ENCODE peak calls at places on chromosomes 3 and 15, in eight cellular contexts. G is stromal cell of bone marrow, B is germinal center, W is GM13977, M is BJ, N is GOT3, K is transverse colon, Q is ELF-1. D is an unnamed sample.

GRCh38 chr3:126763035-126763434 is 59.0 kb downstream of the CHCHD6 start:
- DNase-seq in K (no peak), G (no peak), M (no peak), Q (no peak), B (no peak), W (no peak), N (no peak), D (no peak)

GRCh38 chr3:5238545-5238944 is 51.0 kb downstream of the EDEM1 start:
- DNase-seq in N (no peak), W (no peak), B (no peak), Q (no peak), G (no peak), M (no peak), K (no peak), D (no peak)

GRCh38 chr3:123102826-123103225 is 36.0 kb downstream of the PDIA5 start:
- DNase-seq in K (no peak), B (no peak), Q (no peak), N (no peak), W (no peak), G (no peak), M (no peak), D (no peak)

GRCh38 chr3:186532641-186533072 is 11.5 kb downstream of the CRYGS start:
- DNase-seq in K (no peak), W (no peak), Q (peak), G (no peak), M (no peak), B (peak), N (no peak), D (no peak)

GRCh38 chr3:122893754-122894668 is 99.1 kb downstream of the SLC49A4 start:
- DNase-seq in Q (peak), W (no peak), N (no peak), K (no peak), G (no peak), B (no peak), M (no peak), D (no peak)

GRCh38 chr3:100114413-100115030 is at the start of gene FILIP1L:
- DNase-seq in M (no peak), B (no peak), Q (peak), K (no peak), G (no peak), N (no peak), W (no peak), D (no peak)

GRCh38 chr15:30791239-30791638 is 112.5 kb upstream of the FAN1 start:
- DNase-seq in W (no peak), N (no peak), B (no peak), K (no peak), M (no peak), G (no peak), Q (peak), D (no peak)

GRCh38 chr3:124966557-124967480 is 32.3 kb upstream of the MUC13 start:
- DNase-seq in B (no peak), N (no peak), Q (no peak), K (no peak), M (no peak), G (no peak), W (no peak), D (no peak)

GRCh38 chr3:114411292-114411691 is 117.5 kb downstream of the TIGIT start:
- DNase-seq in K (no peak), N (no peak), M (peak), Q (no peak), G (peak), W (no peak), B (no peak), D (no peak)

GRCh38 chr3:189995129-189995528 is 125.6 kb downstream of the P3H2 start:
- DNase-seq in G (no peak), K (no peak), N (no peak), W (no peak), B (no peak), M (no peak), Q (peak), D (no peak)

GRCh38 chr3:65864357-65864904 is 174.3 kb downstream of the MAGI1 start:
- DNase-seq in M (no peak), Q (no peak), G (no peak), B (no peak), N (no peak), W (no peak), K (no peak), D (no peak)

GRCh38 chr3:87247086-87247781 is 20.1 kb downstream of the CHMP2B start:
- DNase-seq in N (no peak), Q (no peak), W (no peak), K (no peak), B (no peak), M (no peak), G (no peak), D (no peak)